ENCODE peak calls at places on chromosome 10, in six cellular contexts. W, I, S, H, F and Q are unnamed samples.

GRCh38 chr10:44369851-44370250 is 15.0 kb downstream of the CXCL12 start:
- DNase-seq in W (no peak), I (no peak), S (no peak), H (no peak), F (no peak), Q (no peak)

GRCh38 chr10:124010563-124011131 is 82.8 kb downstream of the CHST15 start:
- DNase-seq in W (no peak), I (no peak), S (no peak), H (no peak), F (peak), Q (peak)

GRCh38 chr10:108901766-108902365 is 1021.4 kb downstream of the XPNPEP1 start:
- DNase-seq in W (no peak), I (no peak), S (no peak), H (no peak), F (no peak), Q (no peak)

GRCh38 chr10:121171825-121172224 is 320.7 kb downstream of the WDR11 start:
- DNase-seq in W (no peak), I (no peak), S (no peak), H (no peak), F (no peak), Q (no peak)

GRCh38 chr10:14604181-14605142 is 170.2 kb downstream of the FAM107B start:
- DNase-seq in W (no peak), I (no peak), S (no peak), H (peak), F (peak), Q (peak)

GRCh38 chr10:84539244-84539643 is 210.9 kb downstream of the CCSER2 start:
- DNase-seq in W (no peak), I (no peak), S (no peak), H (no peak), F (no peak), Q (no peak)

GRCh38 chr10:20988357-20988983 is 91.4 kb upstream of the NEBL start:
- DNase-seq in W (no peak), I (no peak), S (peak), H (no peak), F (no peak), Q (no peak)

GRCh38 chr10:22133640-22134624 is 83.9 kb downstream of the EBLN1 start:
- DNase-seq in W (no peak), I (no peak), S (no peak), H (peak), F (no peak), Q (no peak)

GRCh38 chr10:50473756-50474155 is 150.0 kb downstream of the SGMS1 start:
- DNase-seq in W (no peak), I (no peak), S (no peak), H (no peak), F (no peak), Q (no peak)

GRCh38 chr10:102403115-102403514 is 7.6 kb downstream of the NFKB2 start:
- DNase-seq in W (no peak), I (no peak), S (no peak), H (no peak), F (no peak), Q (no peak)

GRCh38 chr10:132836832-132837540 is 51.0 kb upstream of the NKX6-2 start:
- DNase-seq in W (no peak), I (peak), S (peak), H (peak), F (no peak), Q (peak)

GRCh38 chr10:7819126-7819470 is 793 bp downstream of the TAF3 start:
- DNase-seq in W (no peak), I (no peak), S (peak), H (no peak), F (no peak), Q (peak)

GRCh38 chr10:112249722-112250121 is 33.5 kb upstream of the TECTB start:
- DNase-seq in W (no peak), I (no peak), S (no peak), H (no peak), F (no peak), Q (no peak)

DNA sequence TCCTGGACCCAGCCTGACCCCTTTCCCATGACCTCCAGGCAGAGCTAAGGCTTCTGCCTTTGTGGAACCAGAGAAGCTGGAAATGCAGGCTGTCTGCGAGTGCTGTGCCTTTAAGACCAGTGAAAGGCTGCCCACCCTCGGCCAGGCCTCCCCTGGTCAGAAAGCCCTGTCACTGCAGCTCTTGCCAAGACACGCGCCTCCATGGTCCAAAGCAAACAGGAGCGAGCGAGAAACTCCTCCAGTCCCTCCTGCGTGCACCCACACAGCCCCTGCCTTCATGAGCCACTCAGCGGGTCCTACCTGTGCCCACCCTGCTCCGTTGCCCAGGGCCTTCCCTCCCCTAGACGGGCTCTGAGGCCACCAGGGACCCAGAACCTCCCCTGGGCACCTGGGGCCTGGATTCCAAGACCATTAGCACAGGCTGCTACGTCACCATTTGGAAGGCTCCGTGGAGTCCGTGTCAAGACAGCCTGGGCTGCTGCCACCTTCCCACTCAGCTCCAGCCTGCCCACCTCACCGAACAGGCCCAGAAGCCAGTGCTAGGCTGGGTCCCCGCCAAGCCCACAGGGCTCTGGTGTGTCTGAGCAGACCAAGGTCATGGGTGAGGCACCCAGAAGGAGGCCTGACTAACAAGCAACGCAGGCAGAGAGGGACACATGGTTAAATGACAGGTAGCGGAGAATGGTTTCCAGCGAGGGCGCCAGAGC is 144.5 kb downstream of the NEURL1 start:
- DNase-seq in W (no peak), I (no peak), S (no peak), H (no peak), F (no peak), Q (no peak)
- TF ChIP-seq SIN3A in W (no peak), I (no peak), S (no peak), H (no peak), F (no peak), Q (no peak)

GRCh38 chr10:31262672-31263071 is 56.3 kb upstream of the ZEB1 start:
- DNase-seq in W (no peak), I (no peak), S (no peak), H (no peak), F (no peak), Q (no peak)
- TF ChIP-seq SIN3A in W (no peak), I (no peak), S (no peak), H (no peak), F (no peak), Q (no peak)

GRCh38 chr10:69816536-69816935 is 14.8 kb downstream of the COL13A1 start:
- DNase-seq in W (no peak), I (no peak), S (no peak), H (no peak), F (no peak), Q (no peak)
- TF ChIP-seq SIN3A in W (no peak), I (no peak), S (no peak), H (no peak), F (no peak), Q (no peak)

DNA sequence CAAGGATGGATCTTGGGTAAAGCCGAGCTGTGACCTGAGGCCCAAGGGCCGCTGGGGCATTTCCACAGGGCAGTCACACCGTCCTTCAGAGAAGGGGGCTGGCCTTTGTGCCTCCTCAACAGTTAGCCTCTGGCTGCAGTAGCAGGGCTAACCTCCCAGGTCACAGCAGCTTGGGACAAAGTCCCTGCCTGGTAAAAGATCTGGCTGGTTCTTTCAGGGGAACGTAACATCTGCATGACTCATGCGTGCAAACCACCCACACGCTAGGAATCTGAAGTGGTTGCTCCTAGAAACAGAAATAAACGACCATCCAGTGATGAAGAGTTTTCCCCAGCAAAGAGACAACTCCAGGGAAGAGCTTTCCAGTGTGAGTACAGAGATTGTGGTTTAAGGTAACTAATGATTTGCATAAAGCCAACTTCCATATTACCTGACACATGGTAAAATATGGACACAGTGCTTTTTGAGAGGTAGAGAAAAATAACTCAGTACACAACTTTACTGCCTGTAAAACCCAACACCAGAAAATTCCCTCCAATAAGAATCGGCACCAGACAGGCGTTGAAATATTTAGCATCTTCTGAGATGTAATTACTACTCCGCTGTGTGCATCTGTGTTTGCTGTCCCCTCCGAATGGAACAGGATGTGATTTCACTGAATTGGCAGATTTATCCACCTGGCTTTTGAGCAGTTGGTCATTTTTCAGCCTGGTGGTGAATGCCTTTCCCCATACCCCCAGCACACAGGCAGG is 84.9 kb upstream of the ADRB1 start:
- DNase-seq in W (no peak), I (no peak), S (peak), H (no peak), F (peak), Q (no peak)
- TF ChIP-seq SIN3A in W (no peak), I (no peak), S (no peak), H (no peak), F (no peak), Q (no peak)

DNA sequence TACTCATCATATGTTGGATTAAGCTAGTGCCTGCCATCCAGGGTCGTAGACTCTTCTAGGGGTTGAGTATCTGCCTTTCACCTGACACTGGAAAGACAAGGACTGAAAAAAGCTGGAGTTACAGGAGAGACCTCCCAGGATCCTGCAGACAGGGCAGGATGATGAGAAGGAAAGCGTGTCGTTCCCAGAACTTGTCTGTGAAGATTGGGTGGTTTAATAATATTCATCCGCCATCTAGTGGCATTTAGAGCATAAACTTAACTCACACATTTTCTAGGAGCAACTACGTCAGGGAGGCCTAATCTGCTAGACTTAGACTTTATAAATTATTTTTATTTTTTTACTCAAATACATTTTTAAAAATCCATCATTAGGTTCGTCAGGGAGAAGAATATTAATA is 59.6 kb downstream of the ADRB1 start:
- DNase-seq in W (peak), I (peak), S (peak), H (peak), F (peak), Q (no peak)
- TF ChIP-seq SIN3A in W (no peak), I (no peak), S (no peak), H (no peak), F (no peak), Q (no peak)

DNA sequence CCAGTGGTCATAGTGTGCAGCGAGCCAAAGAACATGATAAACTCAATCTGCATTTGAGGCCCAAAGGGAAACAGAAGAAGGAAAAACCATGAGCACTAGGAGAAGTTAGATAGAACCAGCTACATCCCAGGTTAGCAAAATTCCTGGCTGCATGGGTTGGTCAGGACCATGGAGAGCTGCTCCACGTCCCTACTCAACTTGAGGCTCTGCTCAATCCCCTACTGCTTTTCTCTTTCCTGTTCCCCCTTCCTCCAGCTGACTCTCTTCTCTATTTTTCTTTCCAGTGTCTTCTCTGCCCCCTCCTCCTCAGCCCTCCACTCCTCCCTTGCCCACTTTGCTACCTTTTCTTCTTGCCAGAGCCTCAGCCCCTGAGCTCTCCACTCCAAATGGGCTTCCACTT is 21.9 kb upstream of the VSIR start:
- DNase-seq in W (no peak), I (no peak), S (no peak), H (no peak), F (no peak), Q (no peak)
- TF ChIP-seq SIN3A in W (no peak), I (no peak), S (no peak), H (no peak), F (no peak), Q (peak)

DNA sequence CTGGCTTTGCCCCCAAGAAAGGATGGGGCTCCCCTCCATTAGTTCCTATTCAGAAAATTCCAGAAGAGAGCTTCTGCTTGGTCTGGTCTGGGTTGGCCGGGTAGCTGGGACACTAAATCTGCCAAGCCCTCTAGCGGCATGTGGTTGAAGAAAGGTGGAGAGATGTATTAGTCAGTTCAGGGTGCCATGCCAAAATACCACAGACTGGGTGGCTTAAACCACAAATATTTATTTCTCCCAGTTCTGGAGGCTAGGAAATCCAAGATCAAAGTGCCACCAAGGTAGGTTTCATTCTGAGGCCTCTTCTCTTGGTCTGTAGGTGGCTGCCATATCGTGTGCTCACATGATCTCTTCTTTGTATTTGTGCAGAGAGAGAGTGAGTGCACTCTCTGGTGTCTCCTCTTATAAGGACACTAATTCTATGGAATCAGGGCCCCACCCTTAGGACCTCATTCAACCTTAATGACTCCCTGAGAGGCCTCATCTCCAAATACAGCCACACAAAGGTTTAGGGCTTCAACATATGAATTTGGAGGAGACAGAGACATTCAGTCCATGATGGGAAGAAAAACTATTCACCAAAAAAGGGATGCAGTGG is 38.7 kb upstream of the MTPAP start:
- DNase-seq in W (no peak), I (no peak), S (peak), H (no peak), F (peak), Q (no peak)
- TF ChIP-seq SIN3A in W (no peak), I (no peak), S (no peak), H (no peak), F (no peak), Q (no peak)